ENCODE peak calls at places on chromosomes 11 and 22, in eight cellular contexts. One of them, this sample, is unnamed.

GRCh38 chr22:34588893-34589545 is 476.9 kb upstream of the ISX start:
- DNase-seq in PC-3: no peak
- DNase-seq in SK-N-SH: no peak
- DNase-seq in OCI-LY7: no peak
- DNase-seq in HCT116: no peak
- DNase-seq in GM23338: peak; percentile 31
- DNase-seq in MM.1S: no peak
- DNase-seq in neural progenitor cell: no peak
- DNase-seq in this sample: no peak

GRCh38 chr11:104402812-104403521 is 239.0 kb upstream of the PDGFD start:
- DNase-seq in neural progenitor cell: peak; percentile 59
- DNase-seq in SK-N-SH: no peak
- DNase-seq in PC-3: no peak
- DNase-seq in OCI-LY7: no peak
- DNase-seq in GM23338: peak; percentile 33
- DNase-seq in MM.1S: no peak
- DNase-seq in HCT116: no peak
- DNase-seq in this sample: no peak

GRCh38 chr22:50507991-50508884 is at the start of gene NCAPH2:
- DNase-seq in SK-N-SH: peak; percentile 100
- DNase-seq in MM.1S: peak; percentile 98
- DNase-seq in OCI-LY7: peak; percentile 99
- DNase-seq in HCT116: peak; percentile 94
- DNase-seq in GM23338: peak; percentile 98
- DNase-seq in PC-3: peak; percentile 94
- DNase-seq in neural progenitor cell: peak; percentile 99
- DNase-seq in this sample: peak; percentile 99

GRCh38 chr11:126601550-126602215 is 246.2 kb downstream of the ST3GAL4 start:
- DNase-seq in HCT116: no peak
- DNase-seq in SK-N-SH: no peak
- DNase-seq in MM.1S: no peak
- DNase-seq in OCI-LY7: no peak
- DNase-seq in PC-3: no peak
- DNase-seq in neural progenitor cell: peak; percentile 82
- DNase-seq in GM23338: peak; percentile 49
- DNase-seq in this sample: no peak

GRCh38 chr11:129324533-129325175 is 51.0 kb upstream of the BARX2 start:
- DNase-seq in GM23338: no peak
- DNase-seq in PC-3: peak; percentile 88
- DNase-seq in HCT116: no peak
- DNase-seq in OCI-LY7: no peak
- DNase-seq in SK-N-SH: no peak
- DNase-seq in MM.1S: no peak
- DNase-seq in neural progenitor cell: no peak
- DNase-seq in this sample: peak; percentile 68

GRCh38 chr22:49251371-49251770 is 576.3 kb downstream of the BRD1 start:
- DNase-seq in PC-3: no peak
- DNase-seq in MM.1S: no peak
- DNase-seq in HCT116: no peak
- DNase-seq in OCI-LY7: no peak
- DNase-seq in GM23338: no peak
- DNase-seq in SK-N-SH: no peak
- DNase-seq in neural progenitor cell: no peak
- DNase-seq in this sample: no peak

GRCh38 chr22:36673821-36674220 is 29.7 kb downstream of the CACNG2 start:
- DNase-seq in OCI-LY7: no peak
- DNase-seq in MM.1S: no peak
- DNase-seq in HCT116: no peak
- DNase-seq in SK-N-SH: no peak
- DNase-seq in PC-3: peak; percentile 44
- DNase-seq in GM23338: no peak
- DNase-seq in neural progenitor cell: no peak
- DNase-seq in this sample: no peak

GRCh38 chr11:120577624-120578363 is 66.2 kb downstream of the GRIK4 start:
- DNase-seq in OCI-LY7: no peak
- DNase-seq in GM23338: no peak
- DNase-seq in SK-N-SH: no peak
- DNase-seq in MM.1S: no peak
- DNase-seq in neural progenitor cell: no peak
- DNase-seq in PC-3: no peak
- DNase-seq in HCT116: no peak
- DNase-seq in this sample: no peak

GRCh38 chr22:25120093-25120561 is 79.5 kb upstream of the CRYBB3 start:
- DNase-seq in OCI-LY7: no peak
- DNase-seq in PC-3: peak; percentile 77
- DNase-seq in GM23338: peak; percentile 59
- DNase-seq in neural progenitor cell: peak; percentile 72
- DNase-seq in HCT116: peak; percentile 79
- DNase-seq in MM.1S: no peak
- DNase-seq in SK-N-SH: no peak
- DNase-seq in this sample: peak; percentile 42

GRCh38 chr11:105823495-105824033 is 198.5 kb downstream of the MSANTD4 start:
- DNase-seq in MM.1S: no peak
- DNase-seq in HCT116: no peak
- DNase-seq in PC-3: no peak
- DNase-seq in SK-N-SH: peak; percentile 1
- DNase-seq in neural progenitor cell: no peak
- DNase-seq in OCI-LY7: no peak
- DNase-seq in GM23338: no peak
- DNase-seq in this sample: no peak

GRCh38 chr11:59186130-59186594 is 14.2 kb downstream of the DTX4 start:
- DNase-seq in GM23338: peak; percentile 72
- DNase-seq in OCI-LY7: peak; percentile 49
- DNase-seq in PC-3: peak; percentile 76
- DNase-seq in MM.1S: no peak
- DNase-seq in neural progenitor cell: peak; percentile 62
- DNase-seq in SK-N-SH: peak; percentile 68
- DNase-seq in HCT116: peak; percentile 57
- DNase-seq in this sample: peak; percentile 85

GRCh38 chr22:19152942-19153883 is 3.1 kb upstream of the GSC2 start:
- DNase-seq in PC-3: no peak
- DNase-seq in SK-N-SH: no peak
- DNase-seq in neural progenitor cell: no peak
- DNase-seq in GM23338: no peak
- DNase-seq in OCI-LY7: no peak
- DNase-seq in MM.1S: no peak
- DNase-seq in HCT116: no peak
- DNase-seq in this sample: peak; percentile 2

GRCh38 chr11:110565690-110566336 is 136.1 kb downstream of the FDX1 start:
- DNase-seq in PC-3: peak; percentile 11
- DNase-seq in SK-N-SH: no peak
- DNase-seq in GM23338: peak; percentile 13
- DNase-seq in OCI-LY7: no peak
- DNase-seq in MM.1S: peak; percentile 59
- DNase-seq in HCT116: no peak
- DNase-seq in neural progenitor cell: no peak
- DNase-seq in this sample: peak; percentile 11

GRCh38 chr22:46673677-46674236 is 53.6 kb downstream of the GRAMD4 start:
- DNase-seq in SK-N-SH: no peak
- DNase-seq in PC-3: no peak
- DNase-seq in MM.1S: no peak
- DNase-seq in OCI-LY7: no peak
- DNase-seq in neural progenitor cell: no peak
- DNase-seq in HCT116: no peak
- DNase-seq in GM23338: no peak
- DNase-seq in this sample: no peak

GRCh38 chr22:31148953-31149627 is 8.8 kb upstream of the PLA2G3 start:
- DNase-seq in OCI-LY7: peak; percentile 61
- DNase-seq in HCT116: peak; percentile 66
- DNase-seq in MM.1S: peak; percentile 32
- DNase-seq in SK-N-SH: peak; percentile 88
- DNase-seq in neural progenitor cell: peak; percentile 83
- DNase-seq in PC-3: peak; percentile 70
- DNase-seq in GM23338: peak; percentile 94
- DNase-seq in this sample: peak; percentile 84

GRCh38 chr11:2955896-2956476 is 26.8 kb upstream of the PHLDA2 start:
- DNase-seq in SK-N-SH: no peak
- DNase-seq in OCI-LY7: no peak
- DNase-seq in HCT116: no peak
- DNase-seq in MM.1S: no peak
- DNase-seq in GM23338: peak; percentile 58
- DNase-seq in PC-3: no peak
- DNase-seq in neural progenitor cell: peak; percentile 60
- DNase-seq in this sample: no peak

GRCh38 chr11:19987243-19987870 is 172.9 kb downstream of the DBX1 start:
- DNase-seq in HCT116: no peak
- DNase-seq in GM23338: no peak
- DNase-seq in neural progenitor cell: no peak
- DNase-seq in OCI-LY7: no peak
- DNase-seq in SK-N-SH: no peak
- DNase-seq in MM.1S: no peak
- DNase-seq in PC-3: no peak
- DNase-seq in this sample: no peak

GRCh38 chr11:61496602-61497400 is 11.7 kb upstream of the LRRC10B start:
- DNase-seq in GM23338: no peak
- DNase-seq in OCI-LY7: no peak
- DNase-seq in PC-3: no peak
- DNase-seq in MM.1S: no peak
- DNase-seq in neural progenitor cell: no peak
- DNase-seq in HCT116: no peak
- DNase-seq in SK-N-SH: no peak
- DNase-seq in this sample: no peak

GRCh38 chr11:61497473-61497872 is 11.1 kb upstream of the LRRC10B start:
- DNase-seq in GM23338: no peak
- DNase-seq in SK-N-SH: no peak
- DNase-seq in MM.1S: no peak
- DNase-seq in PC-3: no peak
- DNase-seq in HCT116: no peak
- DNase-seq in neural progenitor cell: no peak
- DNase-seq in OCI-LY7: no peak
- DNase-seq in this sample: no peak

GRCh38 chr11:61498767-61499341 is 9.7 kb upstream of the LRRC10B start:
- DNase-seq in neural progenitor cell: no peak
- DNase-seq in OCI-LY7: no peak
- DNase-seq in GM23338: no peak
- DNase-seq in MM.1S: no peak
- DNase-seq in HCT116: no peak
- DNase-seq in PC-3: no peak
- DNase-seq in SK-N-SH: no peak
- DNase-seq in this sample: no peak

GRCh38 chr11:61495801-61496601 is 12.5 kb upstream of the LRRC10B start:
- DNase-seq in HCT116: no peak
- DNase-seq in MM.1S: no peak
- DNase-seq in PC-3: no peak
- DNase-seq in neural progenitor cell: no peak
- DNase-seq in GM23338: no peak
- DNase-seq in OCI-LY7: no peak
- DNase-seq in SK-N-SH: peak; percentile 65
- DNase-seq in this sample: no peak

GRCh38 chr11:61497876-61498275 is 10.7 kb upstream of the LRRC10B start:
- DNase-seq in MM.1S: no peak
- DNase-seq in OCI-LY7: no peak
- DNase-seq in neural progenitor cell: no peak
- DNase-seq in PC-3: no peak
- DNase-seq in SK-N-SH: no peak
- DNase-seq in GM23338: no peak
- DNase-seq in HCT116: no peak
- DNase-seq in this sample: no peak
- H4K20me1 ChIP-seq in MM.1S: no peaks in the 10 kb centered on the region
- H4K20me1 ChIP-seq in OCI-LY7: no peaks in the 10 kb centered on the region
- H4K20me1 ChIP-seq in neural progenitor cell: no peaks in the 10 kb centered on the region
- H4K20me1 ChIP-seq in PC-3: no peaks in the 10 kb centered on the region
- H4K20me1 ChIP-seq in SK-N-SH: no peaks in the 10 kb centered on the region
- H4K20me1 ChIP-seq in GM23338: no peaks in the 10 kb centered on the region
- H4K20me1 ChIP-seq in HCT116: no peaks in the 10 kb centered on the region
- H4K20me1 ChIP-seq in this sample: no peaks in the 10 kb centered on the region

GRCh38 chr11:61545341-61545740 is 35.5 kb downstream of the SYT7 start:
- DNase-seq in HCT116: peak; percentile 22
- DNase-seq in neural progenitor cell: no peak
- DNase-seq in MM.1S: peak; percentile 20
- DNase-seq in PC-3: peak; percentile 33
- DNase-seq in SK-N-SH: peak; percentile 76
- DNase-seq in OCI-LY7: no peak
- DNase-seq in GM23338: peak; percentile 64
- DNase-seq in this sample: no peak
- TF ChIP-seq CTCF in HCT116: peak; percentile 79
- TF ChIP-seq CTCF in neural progenitor cell: peak; percentile 49
- TF ChIP-seq CTCF in MM.1S: peak; percentile 45
- TF ChIP-seq CTCF in PC-3: peak; percentile 82
- TF ChIP-seq CTCF in SK-N-SH: peak; percentile 49
- TF ChIP-seq CTCF in OCI-LY7: peak; percentile 70
- TF ChIP-seq CTCF in GM23338: peak; percentile 68
- TF ChIP-seq CTCF in this sample: peak; percentile 24

DNA sequence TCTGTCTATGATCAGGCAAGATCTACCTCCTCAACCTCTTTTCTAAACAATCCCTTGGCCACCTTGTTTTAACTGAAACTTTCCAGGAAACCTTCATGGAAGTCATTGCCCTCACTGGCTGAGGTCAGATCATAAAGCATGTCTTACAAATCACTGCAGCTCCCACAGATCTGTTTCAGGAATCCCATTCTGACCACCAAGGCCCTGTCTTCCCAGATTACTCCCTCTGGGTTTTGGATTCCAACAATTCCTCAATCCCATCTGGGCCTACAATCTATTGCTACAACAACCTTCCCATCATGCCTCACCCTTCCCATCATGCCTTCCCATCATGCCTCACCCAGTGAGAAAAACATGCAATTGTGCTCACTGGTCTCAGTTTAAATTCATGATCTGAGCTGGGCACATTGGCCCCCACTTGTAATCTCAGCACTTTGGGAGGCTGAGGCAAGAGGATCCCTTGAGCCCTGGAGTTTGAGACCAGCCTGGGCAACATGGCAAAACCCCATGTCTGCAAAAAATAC is 15.9 kb downstream of the ADAMTS15 start:
- DNase-seq in neural progenitor cell: no peak
- DNase-seq in PC-3: no peak
- DNase-seq in HCT116: no peak
- DNase-seq in GM23338: no peak
- DNase-seq in OCI-LY7: no peak
- DNase-seq in MM.1S: no peak
- DNase-seq in SK-N-SH: no peak
- DNase-seq in this sample: no peak
- TF ChIP-seq EZH2phosphoT487 in neural progenitor cell: no peak
- TF ChIP-seq EZH2phosphoT487 in PC-3: no peak
- TF ChIP-seq EZH2phosphoT487 in HCT116: no peak
- TF ChIP-seq EZH2phosphoT487 in GM23338: no peak
- TF ChIP-seq EZH2phosphoT487 in OCI-LY7: no peak
- TF ChIP-seq EZH2phosphoT487 in MM.1S: no peak
- TF ChIP-seq EZH2phosphoT487 in SK-N-SH: no peak
- TF ChIP-seq EZH2phosphoT487 in this sample: no peak

DNA sequence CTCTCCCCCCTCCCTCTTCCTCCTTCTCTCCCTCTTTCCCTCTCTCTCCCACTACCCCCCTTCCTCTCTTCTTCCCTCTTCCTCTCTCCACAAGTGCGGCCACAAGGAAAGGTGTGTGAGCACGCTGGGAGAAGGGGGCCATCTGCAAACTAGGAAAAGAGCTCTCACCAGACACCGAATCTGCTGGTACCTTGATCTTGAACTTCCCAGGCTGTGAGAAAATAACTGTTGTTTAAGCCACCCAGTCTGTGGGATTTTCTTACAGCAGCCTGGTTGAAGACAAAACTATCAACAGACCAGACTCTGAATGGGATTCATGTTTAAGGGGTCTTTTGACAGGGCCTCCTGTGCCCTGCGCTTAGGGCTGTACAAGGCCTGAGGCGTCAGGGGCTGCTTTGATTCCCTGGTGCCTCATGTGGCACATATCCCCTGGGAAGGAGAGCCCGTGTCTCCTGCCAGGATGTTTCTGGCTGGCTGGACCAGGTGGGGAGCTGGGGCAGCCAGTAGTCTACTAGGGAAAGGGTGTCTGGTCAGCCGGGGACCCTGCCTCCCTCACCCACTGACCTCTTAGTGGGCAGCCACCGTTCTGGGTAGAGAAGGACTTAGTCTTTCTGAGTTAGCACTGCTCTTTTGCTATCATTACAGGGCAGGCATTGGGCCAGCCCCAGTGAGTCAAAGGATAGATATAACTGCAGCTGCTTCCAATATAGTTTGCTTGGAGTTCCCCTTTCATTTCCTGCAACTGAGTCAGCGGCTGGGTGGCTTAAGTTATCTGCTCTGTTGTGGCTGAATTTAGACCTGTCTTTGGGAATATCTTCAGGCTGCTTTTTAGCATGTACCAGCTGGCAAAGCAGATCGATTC is 6.2 kb downstream of the PANX1 start:
- DNase-seq in SK-N-SH: no peak
- DNase-seq in OCI-LY7: no peak
- DNase-seq in GM23338: no peak
- DNase-seq in HCT116: no peak
- DNase-seq in PC-3: peak; percentile 90
- DNase-seq in neural progenitor cell: no peak
- DNase-seq in MM.1S: no peak
- DNase-seq in this sample: peak; percentile 50
- H4K20me1 ChIP-seq in SK-N-SH: peaks cover 24% of the 10 kb centered on the region
- H4K20me1 ChIP-seq in OCI-LY7: peaks cover 20% of the 10 kb centered on the region
- H4K20me1 ChIP-seq in GM23338: peaks cover 66% of the 10 kb centered on the region
- H4K20me1 ChIP-seq in HCT116: no peaks in the 10 kb centered on the region
- H4K20me1 ChIP-seq in PC-3: peaks cover 57% of the 10 kb centered on the region
- H4K20me1 ChIP-seq in neural progenitor cell: peaks cover 69% of the 10 kb centered on the region
- H4K20me1 ChIP-seq in MM.1S: no peaks in the 10 kb centered on the region
- H4K20me1 ChIP-seq in this sample: peaks cover 11% of the 10 kb centered on the region